ENCODE peak calls at places on chromosomes 4 and X, in five cellular contexts. V, N, G, O and Q are unnamed samples.

GRCh38 chr4:19128176-19128575 is 1106.6 kb upstream of the LCORL start:
- DNase-seq in V (no peak), N (no peak), G (no peak), O (no peak), Q (no peak)

GRCh38 chr4:186021461-186022167 is 47.3 kb upstream of the TLR3 start:
- DNase-seq in V (peak), N (peak), G (peak), O (peak), Q (peak)

GRCh38 chrX:23952401-23952800 is 44.6 kb downstream of the CXorf58 start:
- DNase-seq in V (no peak), N (no peak), G (no peak), O (peak), Q (no peak)

GRCh38 chr4:25702848-25703247 is 47.2 kb downstream of the SLC34A2 start:
- DNase-seq in V (peak), N (peak), G (peak), O (no peak), Q (no peak)

GRCh38 chr4:93373893-93374860 is 454.4 kb upstream of the ATOH1 start:
- DNase-seq in V (peak), N (no peak), G (no peak), O (no peak), Q (no peak)

GRCh38 chr4:186685744-186686143 is 37.9 kb downstream of the FAT1 start:
- DNase-seq in V (peak), N (peak), G (peak), O (peak), Q (no peak)

GRCh38 chr4:144583658-144584057 is 62.3 kb upstream of the HHIP start:
- DNase-seq in V (peak), N (peak), G (peak), O (peak), Q (no peak)

GRCh38 chr4:150251752-150252190 is 173.5 kb downstream of the DCLK2 start:
- DNase-seq in V (no peak), N (no peak), G (no peak), O (no peak), Q (no peak)

GRCh38 chrX:110588164-110588563 is 207.5 kb downstream of the CHRDL1 start:
- DNase-seq in V (no peak), N (no peak), G (no peak), O (no peak), Q (no peak)

GRCh38 chrX:52213276-52213675 is 28.6 kb downstream of the MAGED4 start:
- DNase-seq in V (no peak), N (no peak), G (no peak), O (no peak), Q (no peak)

GRCh38 chrX:52216541-52216940 is 31.9 kb downstream of the MAGED4 start:
- DNase-seq in V (no peak), N (no peak), G (no peak), O (no peak), Q (no peak)

GRCh38 chrX:52220936-52221335 is 36.2 kb downstream of the MAGED4 start:
- DNase-seq in V (no peak), N (no peak), G (no peak), O (no peak), Q (no peak)

DNA sequence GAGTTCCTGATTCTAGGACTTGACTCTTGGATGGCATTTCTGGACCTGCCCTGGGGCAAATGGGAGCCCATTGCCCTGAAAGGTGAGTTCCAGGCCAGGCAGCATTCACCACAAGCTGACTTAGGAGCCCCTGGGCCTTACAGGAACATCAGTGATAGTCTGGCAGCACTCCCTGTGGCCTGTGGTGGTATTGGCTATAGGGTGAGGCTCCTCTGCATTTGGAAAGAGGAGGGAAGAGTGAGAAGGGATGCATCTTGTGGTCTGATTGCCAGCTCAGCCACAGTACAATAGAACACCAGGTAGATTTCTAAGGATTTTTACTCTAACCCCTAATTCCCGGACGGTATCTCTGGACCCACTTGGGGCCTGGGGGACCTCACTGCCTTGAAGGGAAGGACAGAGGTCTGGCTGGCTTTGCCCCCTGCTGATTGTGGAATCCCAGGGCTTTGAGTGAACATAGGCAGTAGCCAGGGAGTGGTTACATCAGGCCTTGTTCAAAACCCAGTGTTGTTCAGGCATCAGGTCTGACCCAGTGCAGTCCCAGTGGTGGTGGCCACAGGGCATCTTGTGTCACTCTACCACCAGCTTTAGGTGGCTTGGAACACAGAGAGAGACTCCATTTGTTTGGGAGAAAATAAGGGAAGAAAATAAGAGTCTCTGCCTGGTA is 32.9 kb downstream of the MAGED4 start:
- DNase-seq in V (no peak), N (no peak), G (no peak), O (no peak), Q (no peak)
- TF ChIP-seq CTCF in V (no peak), N (no peak), G (no peak), O (no peak), Q (no peak)

DNA sequence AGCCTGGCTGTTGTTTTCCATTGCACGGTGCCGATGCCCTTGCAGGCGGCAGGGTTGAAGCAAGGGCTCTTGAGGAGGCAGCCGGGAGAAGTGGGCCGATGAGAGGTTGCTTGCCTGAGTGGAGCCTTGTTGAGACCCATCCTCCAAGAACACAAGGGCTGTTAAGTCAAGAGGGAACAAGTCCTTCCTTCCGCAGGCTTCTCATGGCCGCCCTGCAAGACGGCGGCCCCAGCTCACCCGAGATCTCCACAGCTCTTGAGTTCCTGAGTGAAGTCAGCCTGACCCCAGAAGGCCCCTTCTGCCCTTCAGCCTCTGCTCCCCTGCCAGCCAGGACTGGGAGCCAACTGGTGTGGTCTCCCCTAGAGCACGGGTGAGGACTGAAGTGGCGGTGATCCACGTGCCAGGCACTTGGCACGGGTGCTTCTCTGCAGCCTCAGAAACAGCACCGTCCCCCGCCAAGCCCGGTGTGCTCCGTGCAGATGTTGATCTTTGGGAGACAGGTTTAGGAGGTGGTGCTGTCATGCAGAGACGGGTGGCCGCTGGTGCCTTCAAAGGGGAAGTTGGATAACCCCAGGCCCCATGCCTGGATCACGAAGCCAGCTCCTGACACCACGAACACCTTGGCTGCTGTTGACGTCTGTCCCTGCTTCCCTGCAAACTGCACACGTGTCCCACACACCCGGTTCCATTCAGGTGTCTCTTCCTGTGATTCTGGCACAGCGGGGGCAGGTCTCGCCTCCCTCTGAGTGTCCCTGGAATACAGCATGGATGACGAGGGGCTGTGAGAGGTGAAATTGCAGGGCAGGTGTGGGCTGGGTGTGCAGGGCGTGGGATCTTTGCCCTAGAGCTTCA is 164.4 kb upstream of the PSAPL1 start:
- DNase-seq in V (no peak), N (no peak), G (no peak), O (no peak), Q (no peak)
- TF ChIP-seq CTCF in V (no peak), N (no peak), G (no peak), O (no peak), Q (no peak)

GRCh38 chr4:159048166-159048886 is 54.6 kb upstream of the RAPGEF2 start:
- DNase-seq in V (peak), N (peak), G (peak), O (peak), Q (no peak)
- TF ChIP-seq CTCF in V (no peak), N (no peak), G (no peak), O (no peak), Q (no peak)

GRCh38 chrX:10769696-10770619 is 149.6 kb upstream of the MID1 start:
- DNase-seq in V (peak), N (peak), G (peak), O (no peak), Q (no peak)

GRCh38 chrX:10773318-10773717 is 152.9 kb upstream of the MID1 start:
- DNase-seq in V (no peak), N (no peak), G (no peak), O (no peak), Q (no peak)

DNA sequence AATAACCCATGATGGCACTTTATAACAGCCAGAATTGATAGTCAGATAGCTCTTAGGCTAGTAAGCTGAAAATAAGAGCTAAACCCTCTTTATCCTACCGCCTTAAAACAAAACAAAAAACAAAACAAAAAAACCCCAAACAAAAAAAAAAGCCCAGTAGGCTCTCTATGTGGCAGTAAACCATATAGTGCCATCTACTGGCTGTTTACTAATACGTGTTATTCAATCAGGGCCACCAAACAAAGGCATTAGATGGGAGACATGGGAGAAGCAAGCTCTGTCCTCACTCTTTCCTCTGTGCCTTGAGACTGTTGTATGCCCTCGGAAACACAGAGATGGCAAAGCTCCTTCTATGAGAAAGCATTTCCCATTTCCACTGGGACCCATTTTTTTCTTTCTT is 148.8 kb upstream of the MID1 start:
- DNase-seq in V (peak), N (peak), G (peak), O (peak), Q (peak)
- TF ChIP-seq CTCF in V (peak), N (peak), G (peak), O (peak), Q (peak)

GRCh38 chr4:162732871-162733270 is 433.8 kb downstream of the NAF1 start:
- DNase-seq in V (no peak), N (no peak), G (no peak), O (no peak), Q (no peak)

GRCh38 chr4:162727232-162727631 is 439.5 kb downstream of the NAF1 start:
- DNase-seq in V (no peak), N (no peak), G (no peak), O (no peak), Q (no peak)
- TF ChIP-seq CTCF in V (no peak), N (no peak), G (no peak), O (no peak), Q (no peak)

GRCh38 chrX:85611926-85612325 is 232.5 kb upstream of the POF1B start:
- DNase-seq in V (peak), N (peak), G (peak), O (peak), Q (peak)
- TF ChIP-seq CTCF in V (no peak), N (peak), G (peak), O (no peak), Q (peak)